ENCODE peak calls at places on chromosomes 4 and X, in nine cellular contexts. P is ovary, L is glutamatergic neuron, K is IMR-90, I is HFF-Myc, A is lower leg skin, D is stomach, C is AG04450, N is MM.1S. W is an unnamed sample.

GRCh38 chrX:2385224-2385623 is 115.6 kb downstream of the DHRSX start:
- DNase-seq in P (no peak), L (no peak), K (peak; percentile 88), I (no peak), A (no peak), D (no peak), C (peak; percentile 37), N (no peak), W (no peak)

GRCh38 chr4:88211473-88212252 is 53.2 kb upstream of the ABCG2 start:
- DNase-seq in P (no peak), L (no peak), K (peak; percentile 46), I (peak; percentile 15), A (peak; percentile 53), D (peak; percentile 38), C (peak; percentile 11), N (peak; percentile 70), W (no peak)

GRCh38 chr4:110823251-110823650 is 200.4 kb upstream of the PITX2 start:
- DNase-seq in P (no peak), L (no peak), K (peak; percentile 60), I (no peak), A (no peak), D (no peak), C (no peak), N (no peak), W (no peak)

GRCh38 chrX:20378291-20378920 is 111.7 kb upstream of the RPS6KA3 start:
- DNase-seq in P (no peak), L (no peak), K (peak; percentile 31), I (no peak), A (no peak), D (no peak), C (no peak), N (no peak), W (no peak)

GRCh38 chrX:149630681-149631292 is 805 bp downstream of the TMEM185A start:
- DNase-seq in P (no peak), L (peak; percentile 15), K (peak; percentile 55), I (no peak), A (no peak), D (no peak), C (peak; percentile 4), N (no peak), W (no peak)

GRCh38 chr4:85842540-85842939 is 367.6 kb downstream of the ARHGAP24 start:
- DNase-seq in P (no peak), L (no peak), K (peak; percentile 20), I (no peak), A (peak; percentile 47), D (no peak), C (no peak), N (no peak), W (no peak)

GRCh38 chrX:108036298-108036973 is 8.4 kb upstream of the VSIG1 start:
- DNase-seq in P (no peak), L (no peak), K (peak; percentile 93), I (peak; percentile 0), A (no peak), D (no peak), C (peak; percentile 69), N (no peak), W (no peak)

GRCh38 chrX:2261838-2262678 is 238.7 kb downstream of the DHRSX start:
- DNase-seq in P (no peak), L (no peak), K (peak; percentile 8), I (no peak), A (no peak), D (no peak), C (no peak), N (no peak), W (no peak)

GRCh38 chr4:183906736-183907651 is 1.9 kb downstream of the STOX2 start:
- DNase-seq in P (peak; percentile 17), L (peak; percentile 62), K (no peak), I (no peak), A (no peak), D (no peak), C (no peak), N (no peak), W (peak; percentile 54)

GRCh38 chrX:2928583-2929434 is at the start of gene ARSD:
- DNase-seq in P (peak; percentile 95), L (peak; percentile 86), K (peak; percentile 86), I (peak; percentile 39), A (peak; percentile 82), D (peak; percentile 95), C (peak; percentile 79), N (no peak), W (peak; percentile 93)

GRCh38 chrX:9842541-9842940 is 56.3 kb downstream of the SHROOM2 start:
- DNase-seq in P (no peak), L (no peak), K (no peak), I (no peak), A (no peak), D (no peak), C (no peak), N (no peak), W (no peak)

GRCh38 chrX:118251251-118251650 is 94.7 kb upstream of the WDR44 start:
- DNase-seq in P (no peak), L (no peak), K (peak; percentile 67), I (no peak), A (peak; percentile 13), D (no peak), C (no peak), N (no peak), W (no peak)

GRCh38 chr4:3449047-3449573 is 7.3 kb downstream of the HGFAC start:
- DNase-seq in P (no peak), L (peak; percentile 9), K (no peak), I (no peak), A (no peak), D (no peak), C (no peak), N (no peak), W (no peak)

DNA sequence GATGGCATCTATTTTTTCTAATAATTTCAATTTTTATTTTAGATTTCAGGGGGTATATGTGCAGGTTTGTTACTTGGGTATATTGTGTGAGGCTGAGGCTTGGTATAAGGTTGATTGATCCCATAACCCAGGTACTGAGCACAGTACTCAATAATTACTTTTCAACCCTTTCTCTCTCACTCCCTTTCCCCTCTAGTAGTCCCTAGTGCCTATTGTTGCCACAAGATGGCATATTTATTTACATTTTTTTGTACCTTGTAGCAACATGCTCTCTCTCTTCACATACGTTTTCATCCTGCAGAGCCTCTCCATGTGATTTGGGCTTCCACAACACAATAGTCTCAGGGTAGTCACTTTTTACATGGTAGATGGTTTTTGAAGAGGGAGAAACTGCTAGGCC is 172.0 kb downstream of the ATOH1 start:
- DNase-seq in P (no peak), L (no peak), K (no peak), I (no peak), A (no peak), D (no peak), C (no peak), N (no peak), W (no peak)
- TF ChIP-seq CTCF in P (no peak), L (no peak), K (no peak), I (no peak), A (no peak), D (no peak), C (no peak), N (no peak), W (no peak)

GRCh38 chr4:138063581-138063980 is 178.6 kb downstream of the SLC7A11 start:
- DNase-seq in P (no peak), L (no peak), K (no peak), I (no peak), A (no peak), D (no peak), C (no peak), N (no peak), W (no peak)
- TF ChIP-seq CTCF in P (no peak), L (no peak), K (no peak), I (no peak), A (no peak), D (no peak), C (no peak), N (no peak), W (no peak)

DNA sequence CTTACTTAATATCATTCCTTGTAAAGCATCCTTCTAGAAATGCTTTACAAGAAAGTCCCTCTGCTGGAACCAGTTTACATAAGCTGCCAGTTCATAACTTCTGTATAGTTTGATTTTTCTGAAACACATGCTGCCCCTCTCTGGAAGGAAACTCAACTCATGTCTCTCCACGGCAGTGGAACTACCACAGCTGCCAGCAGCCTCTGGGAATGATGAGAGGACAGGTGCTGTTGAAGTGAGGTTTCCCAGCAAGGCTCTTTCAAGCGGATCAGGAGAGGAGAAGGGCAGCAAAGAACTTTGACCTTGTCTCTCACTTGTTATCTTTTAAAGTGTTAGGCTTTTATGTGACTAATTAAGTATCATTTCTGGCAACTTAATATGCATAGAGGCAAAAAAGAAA is 7.3 kb downstream of the GRPR start:
- DNase-seq in P (no peak), L (no peak), K (no peak), I (no peak), A (no peak), D (no peak), C (no peak), N (no peak), W (no peak)
- TF ChIP-seq CTCF in P (no peak), L (no peak), K (no peak), I (no peak), A (no peak), D (no peak), C (no peak), N (no peak), W (no peak)

DNA sequence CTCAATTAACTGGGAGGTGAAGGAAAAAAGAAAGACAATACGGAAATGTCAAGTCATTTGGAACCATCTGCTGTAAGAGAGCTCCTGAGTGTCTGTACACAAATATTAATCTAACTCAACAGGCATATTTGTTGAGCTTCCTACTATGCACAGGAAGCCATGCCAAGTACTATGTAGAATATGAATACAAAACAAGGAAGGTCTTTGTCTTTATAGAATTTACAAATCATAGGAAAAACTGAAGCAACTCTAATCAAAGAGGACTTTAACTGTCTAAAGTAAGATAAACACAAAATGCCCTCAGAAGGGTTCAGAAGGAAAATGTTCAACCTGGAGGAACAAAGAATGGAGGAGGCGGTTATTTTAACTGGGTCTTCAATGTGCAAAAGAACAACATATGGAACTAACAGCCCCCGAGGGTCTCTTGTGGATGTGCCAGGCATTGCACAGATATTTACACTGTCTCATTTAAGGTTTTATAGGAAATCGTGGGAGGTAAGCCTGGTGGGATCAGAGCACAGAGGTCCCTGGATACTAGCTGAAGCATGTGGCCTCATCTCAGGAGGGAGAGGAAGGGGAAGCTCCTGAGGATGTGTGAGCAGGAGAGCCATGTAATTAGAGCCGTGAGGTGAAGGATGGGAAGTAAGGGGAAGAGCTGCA is 5.8 kb downstream of the FAM114A1 start:
- DNase-seq in P (no peak), L (no peak), K (no peak), I (no peak), A (no peak), D (no peak), C (no peak), N (no peak), W (no peak)
- TF ChIP-seq CTCF in P (no peak), L (no peak), K (peak; percentile 4), I (peak; percentile 7), A (no peak), D (no peak), C (no peak), N (peak; percentile 3), W (peak; percentile 22)

GRCh38 chr4:153822316-153822715 is 33.4 kb upstream of the SFRP2 start:
- DNase-seq in P (no peak), L (no peak), K (no peak), I (no peak), A (no peak), D (no peak), C (no peak), N (no peak), W (no peak)

GRCh38 chr4:153816542-153816941 is 27.7 kb upstream of the SFRP2 start:
- DNase-seq in P (no peak), L (no peak), K (no peak), I (no peak), A (no peak), D (no peak), C (no peak), N (no peak), W (no peak)
- TF ChIP-seq CTCF in P (no peak), L (no peak), K (no peak), I (no peak), A (no peak), D (no peak), C (no peak), N (no peak), W (no peak)

W was measured in osteocyte.